ENCODE peak calls at places on chromosomes 3 and 15, in four cellular contexts. D, E, V and G are unnamed samples.

GRCh38 chr3:152159328-152159727 is 109.4 kb upstream of the MBNL1 start:
- DNase-seq in E (peak), V (no peak), D (no peak), G (no peak)

GRCh38 chr3:118754614-118755013 is 280.0 kb downstream of the IGSF11 start:
- DNase-seq in V (no peak), D (no peak), E (no peak), G (no peak)

GRCh38 chr15:44468713-44469385 is 41.4 kb downstream of the CTDSPL2 start:
- DNase-seq in E (peak), V (no peak), D (no peak), G (peak)

GRCh38 chr3:127671523-127672428 is 976 bp upstream of the ABTB1 start:
- DNase-seq in D (peak), E (peak), V (no peak), G (no peak)

GRCh38 chr3:16842710-16843270 is 42.0 kb upstream of the PLCL2 start:
- DNase-seq in V (no peak), E (no peak), D (no peak), G (no peak)

GRCh38 chr3:175737646-175738572 is 878.8 kb downstream of the NAALADL2 start:
- DNase-seq in D (no peak), V (no peak), E (peak), G (no peak)

GRCh38 chr3:197135212-197135611 is 105.6 kb upstream of the MELTF start:
- DNase-seq in E (no peak), D (no peak), V (no peak), G (no peak)

GRCh38 chr15:66591322-66591862 is 25.6 kb upstream of the LCTL start:
- DNase-seq in V (no peak), E (no peak), D (no peak), G (no peak)

GRCh38 chr3:184283681-184284080 is 7.9 kb downstream of the ECE2 start:
- DNase-seq in E (no peak), D (no peak), V (no peak), G (no peak)

GRCh38 chr15:49906976-49907375 is 212.1 kb downstream of the ATP8B4 start:
- DNase-seq in D (no peak), V (no peak), E (no peak), G (no peak)

GRCh38 chr15:68075764-68076385 is 21.8 kb downstream of the PIAS1 start:
- DNase-seq in D (no peak), V (no peak), E (no peak), G (no peak)

GRCh38 chr3:25412269-25412668 is 15.8 kb upstream of the RARB start:
- DNase-seq in D (no peak), E (no peak), V (no peak), G (no peak)

GRCh38 chr15:82966671-82967071 is 14.2 kb upstream of the HOMER2 start:
- DNase-seq in E (no peak), D (no peak), V (no peak), G (no peak)

GRCh38 chr3:176690470-176690869 is 506.8 kb downstream of the TBL1XR1 start:
- DNase-seq in E (no peak), D (no peak), V (no peak), G (no peak)

GRCh38 chr15:32898991-32899613 is 181.3 kb downstream of the GREM1 start:
- DNase-seq in E (no peak), D (peak), V (no peak), G (no peak)

GRCh38 chr3:138842483-138843188 is 7.9 kb upstream of the PIK3CB start:
- DNase-seq in E (no peak), D (no peak), V (no peak), G (no peak)

GRCh38 chr15:93141373-93141790 is 52.4 kb upstream of the RGMA start:
- DNase-seq in D (no peak), E (no peak), V (no peak), G (no peak)

DNA sequence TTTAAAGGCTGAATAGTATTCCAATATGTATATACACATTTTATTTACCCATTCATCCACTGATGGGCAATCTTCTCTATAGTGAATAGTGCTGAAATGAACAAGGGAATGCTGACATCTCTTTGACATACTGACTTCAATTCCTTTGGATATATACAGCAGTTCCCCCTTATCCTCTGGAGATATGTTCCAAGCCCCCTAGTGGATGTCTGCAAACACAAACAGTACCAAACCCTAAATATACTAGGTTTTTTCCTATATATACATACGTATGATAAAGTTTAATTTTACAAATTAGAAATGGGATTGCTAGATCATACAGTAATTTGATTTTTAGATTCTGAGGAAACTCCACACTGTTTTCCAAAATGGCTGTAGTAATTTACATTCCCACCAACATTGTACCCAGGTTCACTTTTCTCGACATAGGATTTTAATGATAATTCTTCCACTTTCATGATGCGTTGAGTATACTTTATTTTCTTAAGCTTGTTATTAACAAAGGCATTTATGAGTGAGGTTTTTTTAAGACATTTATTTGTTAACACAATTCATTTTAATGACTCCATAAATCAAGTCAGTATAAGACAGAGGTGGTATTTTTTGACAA is 38.2 kb downstream of the VPS13C start:
- DNase-seq in V (no peak), D (peak), E (peak), G (no peak)
- TF ChIP-seq CTCF in V (no peak), D (peak), E (peak), G (no peak)

GRCh38 chr15:88834211-88834812 is 31.1 kb downstream of the ACAN start:
- DNase-seq in D (peak), E (peak), V (peak), G (peak)
- TF ChIP-seq CTCF in D (peak), E (peak), V (peak), G (peak)

GRCh38 chr3:122387709-122388108 is 3.7 kb downstream of the FAM162A start:
- DNase-seq in E (no peak), D (no peak), V (no peak), G (no peak)
- TF ChIP-seq CTCF in E (no peak), D (no peak), V (no peak), G (no peak)

DNA sequence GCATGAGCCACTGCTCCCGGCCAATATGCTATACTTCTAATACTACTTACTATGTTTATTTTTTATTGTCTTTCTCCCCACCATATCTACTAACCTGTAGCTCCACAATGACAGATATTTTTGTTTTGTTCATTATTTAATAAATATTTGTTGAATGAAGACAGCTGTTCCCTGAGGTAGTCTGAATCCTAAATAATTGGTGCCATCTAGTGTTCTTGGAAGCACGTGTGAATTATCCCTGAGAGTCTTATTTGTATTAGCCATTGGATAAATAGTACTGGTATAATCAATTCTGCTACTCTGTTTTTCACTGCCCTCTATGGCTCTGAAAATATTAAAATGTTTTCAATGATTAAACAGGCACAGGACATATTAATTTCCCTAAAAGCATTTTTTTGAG is 5.6 kb upstream of the APPL1 start:
- DNase-seq in V (no peak), E (peak), D (peak), G (no peak)
- TF ChIP-seq CTCF in V (no peak), E (peak), D (peak), G (peak)

DNA sequence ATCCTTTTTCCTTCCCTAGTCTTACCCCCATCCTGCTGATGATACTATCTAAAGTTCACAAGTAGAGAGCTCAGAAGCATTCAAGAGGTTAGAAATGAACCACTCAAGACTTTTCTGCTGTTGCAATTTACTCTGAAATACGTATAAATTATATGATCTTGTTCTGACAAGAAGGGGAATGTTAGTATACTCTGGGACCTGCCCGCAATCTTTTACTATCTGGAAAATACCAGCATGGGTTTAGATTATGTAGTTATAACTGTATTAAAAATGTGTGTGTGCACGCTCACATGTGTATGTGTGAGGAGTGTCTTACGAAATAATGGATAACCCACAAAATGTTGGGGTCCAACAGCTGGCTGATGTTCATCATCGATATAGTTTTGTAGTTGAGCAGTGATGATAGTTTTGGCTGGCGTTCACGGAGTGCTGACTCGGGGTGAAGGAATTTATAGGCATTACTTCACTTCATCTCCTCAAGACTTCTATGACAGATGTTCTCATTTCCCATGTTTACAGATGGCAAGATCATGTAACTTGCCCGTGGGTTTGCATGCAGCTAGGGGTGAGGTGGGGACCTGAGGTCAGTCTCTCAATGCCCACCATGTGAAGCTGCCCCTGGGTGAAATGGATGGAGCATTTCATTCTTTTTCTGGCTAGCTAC is 297.5 kb upstream of the LYSMD4 start:
- DNase-seq in V (no peak), E (peak), D (no peak), G (no peak)
- TF ChIP-seq CTCF in V (no peak), E (no peak), D (no peak), G (no peak)

GRCh38 chr3:49930922-49931321 is 1.3 kb upstream of the MON1A start:
- DNase-seq in E (peak), V (no peak), D (peak), G (no peak)
- TF ChIP-seq CTCF in E (no peak), V (no peak), D (peak), G (no peak)

GRCh38 chr3:186609247-186609868 is 3.5 kb upstream of the AHSG start:
- DNase-seq in D (no peak), V (no peak), E (peak), G (no peak)
- TF ChIP-seq CTCF in D (no peak), V (no peak), E (no peak), G (peak)

DNA sequence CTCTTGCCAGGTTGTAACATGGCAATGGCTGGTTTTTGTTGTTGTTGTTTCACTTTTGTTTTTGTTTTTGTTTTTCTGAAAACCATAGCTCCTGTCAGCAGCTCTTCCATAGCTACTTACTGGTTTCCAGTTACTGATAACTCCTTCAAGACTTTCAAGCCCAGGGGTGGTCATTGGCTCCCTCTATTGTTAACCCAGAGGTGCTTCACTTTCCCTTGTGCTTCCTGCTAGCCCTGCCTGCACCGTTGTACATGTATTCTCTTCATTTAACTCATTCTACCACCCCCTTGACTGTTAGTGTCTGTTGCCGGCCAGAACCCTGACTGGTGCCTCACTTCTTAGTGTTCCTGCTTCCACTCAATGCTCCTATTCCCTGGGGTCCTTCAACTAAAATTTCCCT is 4.2 kb upstream of the TRAT1 start:
- DNase-seq in V (no peak), D (peak), E (no peak), G (no peak)
- TF ChIP-seq CTCF in V (no peak), D (peak), E (no peak), G (no peak)

DNA sequence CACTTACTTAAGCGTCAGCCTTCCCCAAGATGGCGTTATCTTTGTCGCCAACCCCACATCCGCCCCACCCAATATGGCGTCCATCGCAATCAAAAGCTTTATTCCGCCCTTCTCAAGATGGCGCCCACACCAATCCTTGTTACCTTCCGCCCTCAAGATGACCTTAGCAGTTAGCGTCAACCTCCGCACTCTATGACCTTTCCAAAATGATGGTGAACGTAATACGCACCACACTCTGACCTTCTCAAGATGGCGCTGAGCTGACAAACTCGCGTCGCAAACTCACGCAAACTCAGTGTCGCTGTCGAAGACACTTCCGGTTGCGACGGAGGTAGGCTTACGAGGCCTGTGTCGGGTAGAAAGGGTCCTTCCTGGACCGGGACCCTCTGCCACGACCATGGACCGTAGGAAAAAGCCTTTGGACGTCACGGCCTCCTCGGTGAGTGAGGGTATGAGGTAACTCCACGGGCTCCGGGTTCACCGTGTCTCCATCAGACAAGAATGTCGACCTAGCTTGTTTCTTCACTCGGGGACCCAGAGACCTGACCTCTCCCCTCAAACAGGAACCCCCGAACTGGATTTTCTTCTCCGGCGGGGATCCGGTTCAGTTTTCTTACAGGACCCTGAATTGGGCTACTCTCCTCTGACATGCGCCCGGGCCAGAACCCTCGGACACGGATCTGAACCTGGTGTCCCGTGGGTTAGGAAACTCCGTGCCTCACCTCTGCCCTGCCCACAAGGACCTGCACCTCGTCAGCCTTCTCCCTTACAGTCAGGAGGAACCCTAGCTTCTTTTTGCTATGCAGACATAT is at the start of gene CCDC174:
- DNase-seq in V (peak), D (peak), E (peak), G (peak)
- TF ChIP-seq CTCF in V (no peak), D (no peak), E (no peak), G (no peak)

DNA sequence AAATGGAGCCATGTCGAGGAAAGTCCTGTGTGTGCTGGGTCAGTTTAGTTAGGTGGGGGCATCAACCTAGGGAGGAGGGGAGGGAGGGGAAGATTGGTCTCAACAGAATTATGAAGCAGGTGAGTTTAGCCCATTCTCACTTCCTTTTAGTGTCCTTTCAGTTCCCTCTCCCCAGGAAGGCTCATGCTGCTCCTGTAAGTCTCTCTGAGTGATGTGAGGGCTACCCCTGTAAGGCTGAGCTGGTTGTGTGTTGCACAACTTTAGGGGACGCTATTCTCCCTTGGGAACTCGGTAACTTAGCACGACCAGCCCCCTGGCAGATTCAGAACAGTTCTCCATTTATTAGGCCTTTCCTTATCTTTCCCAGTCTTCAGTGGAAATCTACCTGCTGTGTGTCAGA is 21.2 kb downstream of the IL5RA start:
- DNase-seq in V (no peak), D (no peak), E (no peak), G (no peak)
- TF ChIP-seq CTCF in V (no peak), D (no peak), E (no peak), G (no peak)